ENCODE peak calls at places on chromosomes 6 and 20, in four cellular contexts. V is psoas muscle, L is adrenal gland, C is GM06990. J is an unnamed sample.

GRCh38 chr20:34717230-34718095 is 13.3 kb downstream of the TP53INP2 start:
- DNase-seq in V (no peak), L (no peak), C (no peak), J (no peak)

GRCh38 chr20:16483024-16483423 is 90.2 kb downstream of the KIF16B start:
- DNase-seq in V (no peak), L (no peak), C (no peak), J (no peak)

GRCh38 chr20:54606384-54606783 is 131.0 kb downstream of the DOK5 start:
- DNase-seq in V (no peak), L (no peak), C (no peak), J (no peak)

GRCh38 chr6:108565893-108566292 is 5.2 kb downstream of the FOXO3 start:
- DNase-seq in V (peak; percentile 37), L (no peak), C (peak; percentile 47), J (no peak)

GRCh38 chr20:4508773-4509172 is 212.9 kb upstream of the PRND start:
- DNase-seq in V (no peak), L (no peak), C (no peak), J (no peak)

GRCh38 chr6:118356054-118356453 is 192.0 kb upstream of the PLN start:
- DNase-seq in V (no peak), L (no peak), C (no peak), J (no peak)

GRCh38 chr6:123965894-123966293 is 162.2 kb downstream of the NKAIN2 start:
- DNase-seq in V (no peak), L (no peak), C (no peak), J (no peak)

GRCh38 chr6:90459225-90459758 is 127.6 kb downstream of the MAP3K7 start:
- DNase-seq in V (no peak), L (no peak), C (no peak), J (no peak)

GRCh38 chr6:13362432-13362831 is 34.1 kb upstream of the TBC1D7 start:
- DNase-seq in V (no peak), L (no peak), C (no peak), J (no peak)

GRCh38 chr6:12331951-12332749 is 42.0 kb downstream of the EDN1 start:
- DNase-seq in V (no peak), L (no peak), C (no peak), J (no peak)

GRCh38 chr6:142313284-142313683 is 11.5 kb downstream of the ADGRG6 start:
- DNase-seq in V (no peak), L (no peak), C (no peak), J (no peak)

GRCh38 chr6:37713529-37714119 is 15.9 kb upstream of the MDGA1 start:
- DNase-seq in V (peak; percentile 36), L (no peak), C (no peak), J (no peak)

GRCh38 chr6:79040083-79040482 is 38.0 kb downstream of the PHIP start:
- DNase-seq in V (no peak), L (no peak), C (peak; percentile 35), J (no peak)

GRCh38 chr6:32086661-32087573 is 22.2 kb downstream of the TNXB start:
- DNase-seq in V (no peak), L (no peak), C (peak; percentile 48), J (peak; percentile 68)

GRCh38 chr20:50052550-50052949 is 60.4 kb downstream of the UBE2V1 start:
- DNase-seq in V (no peak), L (no peak), C (no peak), J (no peak)

GRCh38 chr6:133191323-133191722 is 49.8 kb upstream of the EYA4 start:
- DNase-seq in V (no peak), L (no peak), C (no peak), J (no peak)

GRCh38 chr6:15961630-15962448 is 167.0 kb upstream of the MYLIP start:
- DNase-seq in V (no peak), L (no peak), C (no peak), J (no peak)

GRCh38 chr6:125986295-125986955 is at the start of gene TRMT11:
- DNase-seq in V (peak; percentile 88), L (peak; percentile 87), C (peak; percentile 95), J (peak; percentile 80)

GRCh38 chr6:20608371-20608770 is 74.1 kb downstream of the CDKAL1 start:
- DNase-seq in V (no peak), L (no peak), C (no peak), J (no peak)

GRCh38 chr20:40584128-40584819 is 104.8 kb downstream of the MAFB start:
- DNase-seq in V (peak; percentile 43), L (no peak), C (no peak), J (no peak)

GRCh38 chr6:69865126-69865525 is 1.2 kb upstream of the COL19A1 start:
- DNase-seq in V (no peak), L (no peak), C (no peak), J (no peak)

GRCh38 chr20:56195946-56196345 is 52.6 kb upstream of the MC3R start:
- DNase-seq in V (no peak), L (no peak), C (no peak), J (no peak)

GRCh38 chr6:29968130-29968529 is 25.8 kb downstream of the HLA-A start:
- DNase-seq in V (no peak), L (no peak), C (no peak), J (no peak)

GRCh38 chr20:42308980-42309524 is 690.9 kb upstream of the CHD6 start:
- DNase-seq in V (no peak), L (no peak), C (no peak), J (no peak)

GRCh38 chr20:39960522-39961420 is 728.3 kb downstream of the MAFB start:
- DNase-seq in V (peak; percentile 50), L (no peak), C (no peak), J (no peak)

GRCh38 chr6:42140051-42140450 is 2.4 kb downstream of the C6orf132 start:
- DNase-seq in V (peak; percentile 21), L (no peak), C (no peak), J (no peak)

GRCh38 chr6:9225441-9225871 is 790.1 kb upstream of the SLC35B3 start:
- DNase-seq in V (no peak), L (no peak), C (no peak), J (no peak)

GRCh38 chr20:61176874-61177273 is 75.2 kb upstream of the CDH4 start:
- DNase-seq in V (no peak), L (no peak), C (no peak), J (no peak)

GRCh38 chr6:169251371-169251802 is 2.3 kb downstream of the THBS2 start:
- DNase-seq in V (no peak), L (no peak), C (no peak), J (no peak)

GRCh38 chr6:1894954-1895353 is 285.2 kb downstream of the FOXC1 start:
- DNase-seq in V (no peak), L (no peak), C (no peak), J (no peak)

GRCh38 chr6:62889240-62889639 is 322.0 kb upstream of the FKBP1C start:
- DNase-seq in V (no peak), L (no peak), C (no peak), J (no peak)

GRCh38 chr6:62891065-62891647 is 320.1 kb upstream of the FKBP1C start:
- DNase-seq in V (no peak), L (no peak), C (no peak), J (no peak)
- TF ChIP-seq CTCF in V (no peak), L (no peak), C (peak; percentile 31), J (peak; percentile 25)

GRCh38 chr20:37972256-37973058 is 60.8 kb downstream of the TTI1 start:
- DNase-seq in V (no peak), L (peak; percentile 4), C (no peak), J (no peak)
- H3K4me3 ChIP-seq in V (no peak overlapping the region), L (no peak overlapping the region), C (no peak overlapping the region), J (no peak overlapping the region)

GRCh38 chr6:160960839-160961238 is 30.7 kb upstream of the MAP3K4 start:
- DNase-seq in V (no peak), L (no peak), C (no peak), J (no peak)
- TF ChIP-seq CTCF in V (no peak), L (no peak), C (no peak), J (no peak)

DNA sequence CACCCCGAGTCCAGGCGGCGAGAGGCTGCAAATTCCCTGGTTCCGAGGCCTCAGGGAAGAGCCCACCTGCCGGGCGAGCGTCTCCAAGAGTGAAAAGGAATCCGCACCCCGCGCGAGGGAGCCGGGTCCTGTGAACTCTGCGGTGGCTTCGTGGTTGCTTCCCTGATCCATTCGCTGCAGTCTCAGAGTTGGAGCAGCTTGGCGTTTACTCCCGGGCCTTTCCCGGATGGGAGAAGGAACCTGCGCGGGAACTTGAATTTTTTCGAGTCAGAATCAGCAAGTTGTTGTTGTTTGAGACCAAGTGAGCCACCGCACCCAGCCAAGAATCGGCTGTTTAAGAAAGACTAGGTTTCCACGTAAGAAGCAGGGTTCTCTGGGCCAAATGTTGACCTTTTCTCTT is 12.8 kb downstream of the PRSS16 start:
- DNase-seq in V (no peak), L (no peak), C (no peak), J (no peak)
- H3K4me3 ChIP-seq in V (no peak overlapping the region), L (no peak overlapping the region), C (no peak overlapping the region), J (no peak overlapping the region)

GRCh38 chr20:33418033-33418432 is 16.7 kb upstream of the CDK5RAP1 start:
- DNase-seq in V (no peak), L (no peak), C (no peak), J (no peak)

GRCh38 chr20:33412484-33412838 is 11.1 kb upstream of the CDK5RAP1 start:
- DNase-seq in V (no peak), L (no peak), C (no peak), J (no peak)

GRCh38 chr20:33411711-33412483 is 10.6 kb upstream of the CDK5RAP1 start:
- DNase-seq in V (no peak), L (no peak), C (no peak), J (no peak)

GRCh38 chr20:33419140-33419974 is 18.0 kb upstream of the CDK5RAP1 start:
- DNase-seq in V (peak; percentile 79), L (peak; percentile 61), C (no peak), J (no peak)

DNA sequence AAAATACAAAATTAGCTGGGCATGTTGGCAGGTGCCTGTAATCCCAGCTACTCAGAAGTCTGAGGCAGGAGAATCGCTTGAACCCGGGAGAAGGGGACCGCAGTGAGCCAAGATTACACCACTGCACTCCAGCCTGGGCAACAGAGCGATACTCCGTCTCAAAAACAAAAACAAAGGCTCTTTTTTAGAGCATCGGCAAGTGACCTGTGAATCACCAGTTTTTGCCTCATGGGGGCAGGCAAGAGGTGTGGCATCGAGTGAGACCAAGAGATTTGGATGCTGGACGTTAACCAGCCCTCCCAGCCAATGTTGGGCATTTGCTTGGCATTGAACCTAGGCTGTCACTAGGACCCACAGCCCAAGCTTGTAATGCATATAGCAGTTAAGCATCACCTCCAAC is 14.6 kb upstream of the CDK5RAP1 start:
- DNase-seq in V (peak; percentile 40), L (no peak), C (no peak), J (no peak)
- TF ChIP-seq CTCF in V (peak; percentile 65), L (peak; percentile 17), C (peak; percentile 40), J (peak; percentile 61)

DNA sequence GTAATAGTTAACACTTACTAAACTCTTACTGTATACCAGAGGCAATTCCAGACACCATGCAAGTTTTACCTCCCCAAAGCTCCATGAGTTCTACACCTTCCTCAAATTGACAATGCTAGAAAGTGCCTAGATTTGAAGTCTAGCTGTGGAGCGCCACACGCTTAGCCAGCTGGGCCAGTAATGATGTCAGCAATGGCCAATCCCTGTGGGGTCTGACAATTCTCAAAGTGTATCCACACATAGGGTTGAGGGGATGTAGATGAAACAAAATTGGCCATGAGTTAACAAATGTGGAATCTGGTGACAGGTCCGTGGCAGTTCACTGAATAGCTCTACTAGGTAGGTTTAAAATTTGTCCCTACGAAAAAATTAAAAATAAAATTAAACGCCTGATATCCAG is 1.3 kb downstream of the ZNF343 start:
- DNase-seq in V (no peak), L (no peak), C (no peak), J (no peak)
- H3K4me3 ChIP-seq in V (peak overlapping the region; percentile 88), L (no peak overlapping the region), C (peak overlapping the region; percentile 79), J (peak overlapping the region; percentile 87)